ENCODE peak calls at places on chromosomes 1 and 21, in ten cellular contexts. P, W, R, B, X, D, O, N, A and Q are unnamed samples. For H3K27me3, the result is how much of the 10 kb centered on the place peaks cover.

GRCh38 chr1:178086294-178087255 is 7.3 kb upstream of the RASAL2 start:
- DNase-seq in R (no peak), B (no peak), X (peak), P (no peak), W (no peak), D (peak), O (no peak), N (no peak), A (no peak), Q (no peak)

GRCh38 chr1:162562452-162562828 is 918 bp downstream of the UAP1 start:
- DNase-seq in A (no peak), B (no peak), R (peak), X (peak), P (no peak), O (no peak), N (peak), W (peak), D (no peak), Q (peak)

GRCh38 chr1:10892138-10893065 is 96.0 kb upstream of the CASZ1 start:
- DNase-seq in O (no peak), X (no peak), N (no peak), W (no peak), B (no peak), A (no peak), R (no peak), D (no peak), P (no peak), Q (no peak)

GRCh38 chr1:28417441-28418277 is 48.1 kb downstream of the PHACTR4 start:
- DNase-seq in D (no peak), X (peak), B (no peak), O (peak), N (no peak), R (no peak), A (no peak), P (no peak), W (peak), Q (peak)

GRCh38 chr1:18327650-18328049 is 153.1 kb upstream of the KLHDC7A start:
- DNase-seq in A (no peak), X (no peak), B (no peak), R (no peak), N (no peak), P (no peak), W (no peak), O (no peak), D (no peak), Q (no peak)

GRCh38 chr1:171877711-171878110 is 36.4 kb downstream of the DNM3 start:
- DNase-seq in B (no peak), N (no peak), O (no peak), X (no peak), D (no peak), P (no peak), W (no peak), R (no peak), A (no peak), Q (peak)

GRCh38 chr1:161987303-161987702 is 36.4 kb downstream of the OLFML2B start:
- DNase-seq in A (no peak), O (no peak), R (no peak), D (no peak), W (no peak), B (no peak), X (no peak), N (no peak), P (no peak), Q (no peak)

GRCh38 chr1:150066328-150066727 is 1.2 kb upstream of the VPS45 start:
- DNase-seq in P (no peak), X (no peak), W (no peak), N (no peak), D (no peak), A (no peak), R (no peak), B (no peak), O (no peak), Q (no peak)

GRCh38 chr1:182485861-182486260 is 35.9 kb downstream of the RGSL1 start:
- DNase-seq in B (no peak), W (no peak), O (no peak), P (no peak), R (no peak), X (no peak), N (no peak), A (no peak), D (no peak), Q (no peak)

GRCh38 chr21:22711636-22712035 is 1713.4 kb downstream of the NCAM2 start:
- DNase-seq in P (no peak), W (no peak), A (no peak), B (no peak), R (peak), X (no peak), N (no peak), O (no peak), D (no peak), Q (no peak)

GRCh38 chr1:178651742-178652141 is 73.3 kb upstream of the RALGPS2 start:
- DNase-seq in D (no peak), R (no peak), A (no peak), P (no peak), B (no peak), X (peak), O (no peak), W (no peak), N (no peak), Q (no peak)

GRCh38 chr1:91073299-91073698 is 51.5 kb upstream of the ZNF644 start:
- DNase-seq in P (no peak), D (no peak), X (no peak), R (no peak), N (no peak), O (no peak), A (no peak), W (no peak), B (no peak), Q (no peak)

GRCh38 chr1:214551436-214552173 is at the start of gene PTPN14:
- DNase-seq in P (peak), X (peak), D (peak), O (peak), B (peak), N (peak), W (no peak), R (peak), A (peak), Q (peak)

GRCh38 chr1:21586926-21587601 is 77.8 kb downstream of the ALPL start:
- DNase-seq in A (peak), X (peak), R (peak), O (peak), D (peak), N (no peak), W (no peak), B (peak), P (peak), Q (peak)

GRCh38 chr1:48581256-48581655 is 109.3 kb upstream of the SPATA6 start:
- DNase-seq in N (no peak), D (no peak), W (no peak), P (no peak), X (no peak), R (peak), A (no peak), B (no peak), O (no peak), Q (no peak)

GRCh38 chr1:48576565-48576964 is 104.6 kb upstream of the SPATA6 start:
- DNase-seq in A (no peak), R (no peak), O (no peak), X (no peak), P (no peak), W (no peak), D (no peak), B (no peak), N (no peak), Q (no peak)

GRCh38 chr1:48582408-48582807 is 110.4 kb upstream of the SPATA6 start:
- DNase-seq in X (no peak), N (no peak), O (no peak), R (no peak), P (no peak), D (no peak), A (no peak), W (no peak), B (no peak), Q (peak)
- H3K27me3 ChIP-seq in X (under half), N (under half), O (under half), R (under half), P (under half), D (under half), A (under half), W (under half), B (under half), Q (under half)

DNA sequence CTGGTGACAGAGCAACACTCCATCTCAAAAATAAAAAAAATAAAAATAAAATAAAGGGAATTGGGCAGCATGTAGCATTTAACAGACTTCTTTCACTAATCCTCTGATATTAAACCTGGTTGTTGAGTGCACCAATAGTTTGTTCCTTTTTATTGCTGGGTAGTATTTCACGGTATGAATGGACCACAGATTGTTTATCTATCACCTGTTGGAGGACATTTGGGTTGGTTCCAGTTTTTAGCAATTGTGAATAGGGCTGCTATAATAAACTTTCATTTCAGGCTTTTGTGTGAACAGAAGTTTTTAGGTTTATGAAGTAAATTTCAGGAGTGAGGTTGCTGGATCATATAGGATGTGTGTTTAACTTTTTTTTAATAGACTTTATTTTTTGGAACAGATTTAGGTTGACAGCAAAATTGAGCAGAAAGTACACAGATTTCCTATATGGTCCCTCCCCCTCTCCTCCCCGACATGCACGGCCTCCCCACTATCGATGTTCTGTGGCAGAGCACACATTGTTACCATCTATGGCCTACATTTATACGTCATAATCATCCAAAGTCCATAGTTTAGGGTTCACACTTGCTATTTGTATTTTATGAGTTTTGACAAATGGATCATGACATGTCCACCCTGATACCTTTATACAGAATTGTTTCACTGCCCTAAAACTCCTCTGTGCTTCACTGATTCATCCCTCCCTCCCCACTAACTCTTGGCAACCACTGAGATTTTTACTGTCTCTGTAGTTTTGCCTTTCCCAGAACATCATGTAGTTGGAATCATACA is 66.1 kb upstream of the TMPRSS2 start:
- DNase-seq in B (no peak), R (no peak), A (no peak), N (no peak), D (no peak), P (no peak), O (no peak), X (no peak), W (no peak), Q (no peak)
- H3K4me3 ChIP-seq in B (no peak), R (no peak), A (no peak), N (no peak), D (no peak), P (no peak), O (no peak), X (no peak), W (no peak), Q (no peak)

DNA sequence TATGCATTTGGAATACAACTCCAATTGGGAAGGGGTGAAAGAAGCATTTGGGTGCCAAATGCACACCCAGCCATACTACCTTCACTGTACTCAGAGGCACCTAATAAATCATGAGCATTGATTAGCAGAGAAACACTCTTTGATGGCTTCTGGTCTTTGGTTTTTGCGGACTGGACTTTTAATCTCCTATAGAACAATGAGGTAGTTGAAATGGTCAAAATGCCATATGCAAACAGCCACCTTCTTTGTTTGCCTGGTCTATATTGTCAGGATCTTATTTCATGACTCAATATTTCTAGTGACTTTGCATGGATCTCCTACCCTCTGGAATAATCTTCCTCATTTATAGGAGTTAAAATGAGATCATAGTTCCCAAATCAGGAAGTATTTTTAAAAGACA is 8.5 kb downstream of the FAM3B start:
- DNase-seq in A (no peak), W (no peak), X (no peak), D (no peak), O (no peak), B (no peak), P (no peak), R (no peak), N (no peak), Q (no peak)
- TF ChIP-seq CTCF in A (no peak), W (no peak), X (no peak), D (no peak), O (no peak), B (no peak), P (no peak), R (no peak), N (no peak), Q (no peak)

DNA sequence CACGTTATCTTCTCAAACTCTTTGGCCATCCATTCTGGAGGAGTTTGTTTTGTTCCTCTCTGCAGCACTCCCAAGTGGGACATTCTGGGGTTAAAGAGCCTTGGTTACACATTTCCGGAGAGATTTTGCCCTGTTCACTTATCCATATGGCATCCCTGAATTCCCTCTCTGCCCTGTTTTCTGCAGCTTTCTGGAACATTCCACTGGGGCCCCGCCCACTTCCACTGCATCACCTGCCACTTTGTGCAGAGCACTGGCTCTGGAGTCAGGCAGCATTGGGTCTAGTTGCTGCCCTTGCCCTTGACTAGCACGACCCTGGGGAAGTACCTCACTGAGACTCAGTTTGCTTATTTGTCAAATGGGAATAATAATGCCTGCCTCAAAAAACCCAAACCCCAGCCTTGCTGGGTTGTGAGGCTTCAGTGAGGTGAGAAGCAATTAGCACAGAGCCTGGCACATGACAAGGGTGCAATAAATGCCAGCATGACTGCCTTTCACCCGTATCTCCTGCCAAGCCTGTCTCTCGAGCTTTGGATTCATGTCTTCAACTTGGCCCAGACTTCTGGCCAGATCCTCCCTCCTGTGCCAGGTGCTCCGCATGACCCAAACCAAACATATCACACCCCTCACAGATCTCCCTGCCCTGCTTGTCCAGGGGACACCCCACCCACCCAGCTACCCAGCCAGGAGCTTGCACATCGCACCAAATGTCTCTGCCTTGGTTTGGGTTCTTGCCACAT is 38.3 kb downstream of the IL6R start:
- DNase-seq in N (no peak), R (no peak), O (no peak), X (no peak), A (no peak), B (no peak), W (no peak), D (no peak), P (no peak), Q (no peak)
- H3K27me3 ChIP-seq in N (under half), R (under half), O (under half), X (under half), A (under half), B (under half), W (under half), D (under half), P (under half), Q (under half)

GRCh38 chr1:32447469-32448185 is 17.2 kb upstream of the ZBTB8B start:
- DNase-seq in W (no peak), O (peak), P (no peak), D (no peak), B (peak), N (no peak), X (peak), A (peak), R (peak), Q (peak)
- H3K4me3 ChIP-seq in W (no peak), O (peak), P (peak), D (no peak), B (peak), N (no peak), X (peak), A (no peak), R (peak), Q (peak)

DNA sequence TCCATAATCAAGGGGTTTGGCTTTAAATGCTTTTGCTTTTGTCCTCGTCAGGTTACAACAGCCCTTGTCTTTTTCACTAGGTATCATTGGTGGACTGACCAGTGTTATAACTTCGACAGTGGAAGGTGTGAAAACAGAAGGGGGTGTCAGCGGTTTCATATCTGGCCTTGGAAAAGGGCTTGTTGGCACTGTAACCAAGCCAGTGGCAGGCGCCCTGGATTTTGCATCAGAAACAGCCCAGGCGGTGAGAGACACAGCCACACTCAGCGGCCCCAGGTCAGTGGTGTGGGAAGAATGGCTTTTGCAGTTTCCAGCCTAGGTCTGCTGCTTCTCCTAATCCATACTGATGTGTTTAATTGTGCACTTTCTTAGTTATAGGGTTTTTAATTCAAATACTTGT is 157.9 kb downstream of the DHRS3 start:
- DNase-seq in W (no peak), X (no peak), N (no peak), P (no peak), O (no peak), A (no peak), D (no peak), B (no peak), R (no peak), Q (no peak)
- TF ChIP-seq CTCF in W (no peak), X (no peak), N (no peak), P (no peak), O (no peak), A (no peak), D (no peak), B (no peak), R (no peak), Q (no peak)

GRCh38 chr1:24861821-24862727 is 68.0 kb downstream of the RUNX3 start:
- DNase-seq in O (no peak), R (no peak), B (peak), X (no peak), N (no peak), W (no peak), P (no peak), A (no peak), D (peak), Q (peak)

GRCh38 chr1:24865168-24865567 is 64.9 kb downstream of the RUNX3 start:
- DNase-seq in B (no peak), O (no peak), N (no peak), A (no peak), D (no peak), W (no peak), P (no peak), R (no peak), X (no peak), Q (no peak)

GRCh38 chr1:24860841-24861240 is 69.2 kb downstream of the RUNX3 start:
- DNase-seq in X (no peak), O (no peak), N (no peak), W (no peak), B (no peak), D (no peak), R (no peak), A (no peak), P (no peak), Q (no peak)

GRCh38 chr1:24864409-24864808 is 65.7 kb downstream of the RUNX3 start:
- DNase-seq in B (peak), A (no peak), P (no peak), N (peak), O (no peak), R (no peak), X (no peak), W (no peak), D (peak), Q (no peak)

GRCh38 chr1:24862775-24863483 is 67.1 kb downstream of the RUNX3 start:
- DNase-seq in X (no peak), O (no peak), B (no peak), N (no peak), D (no peak), W (no peak), R (no peak), P (no peak), A (no peak), Q (no peak)
- H3K27me3 ChIP-seq in X (under half), O (under half), B (under half), N (under half), D (under half), W (under half), R (under half), P (under half), A (under half), Q (under half)

GRCh38 chr1:154328318-154329151 is 3.2 kb downstream of the ATP8B2 start:
- DNase-seq in X (peak), R (peak), N (peak), O (no peak), D (peak), A (peak), P (peak), B (peak), W (peak), Q (peak)

GRCh38 chr1:154329152-154329521 is 3.8 kb downstream of the ATP8B2 start:
- DNase-seq in O (no peak), A (no peak), R (peak), W (no peak), P (no peak), X (no peak), N (no peak), B (peak), D (no peak), Q (no peak)

GRCh38 chr1:154330669-154331068 is 5.3 kb downstream of the ATP8B2 start:
- DNase-seq in W (peak), P (no peak), X (no peak), B (no peak), D (no peak), N (no peak), R (no peak), O (no peak), A (no peak), Q (no peak)

GRCh38 chr1:154327466-154328317 is 2.4 kb downstream of the ATP8B2 start:
- DNase-seq in O (no peak), X (no peak), W (peak), P (no peak), N (no peak), D (no peak), R (peak), A (no peak), B (peak), Q (peak)

GRCh38 chr1:154329551-154330131 is 4.3 kb downstream of the ATP8B2 start:
- DNase-seq in D (no peak), X (no peak), R (peak), B (peak), A (no peak), P (peak), W (peak), O (no peak), N (no peak), Q (no peak)
- H3K4me3 ChIP-seq in D (no peak), X (no peak), R (peak), B (peak), A (no peak), P (peak), W (peak), O (no peak), N (peak), Q (no peak)